ENCODE peak calls at places on chromosomes 7 and 10, in eight cellular contexts. L is colonic mucosa, P is gastrocnemius medialis, T is body of pancreas, M is Peyer's patch, V is fibroblast of lung, K is Karpas-422, I is lung. Y is an unnamed sample. For H3K4me1, the result is how much of the 10 kb centered on the place peaks cover.

GRCh38 chr7:2609001-2609411 is 22.8 kb upstream of the TTYH3 start:
- DNase-seq in T (no peak), V (peak), I (no peak), P (no peak), L (no peak), M (peak), K (no peak), Y (no peak)

GRCh38 chr10:10951675-10952074 is 66.0 kb upstream of the CELF2 start:
- DNase-seq in L (no peak), K (no peak), P (no peak), T (no peak), M (no peak), V (no peak), I (no peak), Y (no peak)

GRCh38 chr10:31622993-31623392 is 304.0 kb downstream of the ZEB1 start:
- DNase-seq in M (no peak), K (no peak), L (no peak), V (peak), T (no peak), I (no peak), P (no peak), Y (no peak)

GRCh38 chr10:123148414-123149161 is 652 bp downstream of the HMX2 start:
- DNase-seq in P (no peak), K (no peak), T (no peak), M (no peak), I (no peak), L (no peak), V (no peak), Y (no peak)

GRCh38 chr10:71627230-71627939 is 92.2 kb downstream of the C10orf105 start:
- DNase-seq in T (no peak), I (no peak), V (no peak), M (no peak), L (no peak), K (no peak), P (no peak), Y (no peak)

GRCh38 chr7:28389504-28390385 is 22.6 kb upstream of the CREB5 start:
- DNase-seq in P (no peak), I (no peak), K (peak), L (no peak), M (no peak), T (no peak), V (peak), Y (no peak)

GRCh38 chr7:92809397-92810241 is 26.8 kb downstream of the CDK6 start:
- DNase-seq in V (peak), L (peak), T (peak), P (peak), K (peak), M (peak), I (peak), Y (peak)

GRCh38 chr10:110706690-110707098 is 62.6 kb downstream of the RBM20 start:
- DNase-seq in K (no peak), P (no peak), V (peak), L (no peak), M (no peak), I (no peak), T (no peak), Y (no peak)

GRCh38 chr7:32045228-32045627 is 25.0 kb downstream of the PDE1C start:
- DNase-seq in T (no peak), K (no peak), M (no peak), I (no peak), L (no peak), V (no peak), P (no peak), Y (no peak)

GRCh38 chr10:5534880-5535856 is 10.4 kb downstream of the CALML3 start:
- DNase-seq in M (no peak), I (no peak), V (peak), T (no peak), P (no peak), L (no peak), K (no peak), Y (no peak)

GRCh38 chr10:98357208-98357836 is 57.7 kb downstream of the PYROXD2 start:
- DNase-seq in T (no peak), K (no peak), I (no peak), P (no peak), V (peak), L (no peak), M (no peak), Y (no peak)

GRCh38 chr10:5396545-5396944 is 8.1 kb downstream of the TUBAL3 start:
- DNase-seq in L (no peak), T (no peak), V (no peak), P (no peak), I (no peak), M (no peak), K (no peak), Y (no peak)

GRCh38 chr7:142992427-142992826 is 30.3 kb upstream of the KEL start:
- DNase-seq in I (no peak), T (no peak), V (no peak), K (no peak), P (no peak), M (no peak), L (no peak), Y (no peak)

GRCh38 chr7:29976673-29977072 is 12.9 kb downstream of the SCRN1 start:
- DNase-seq in T (no peak), V (peak), I (no peak), K (no peak), P (no peak), M (no peak), L (no peak), Y (no peak)

GRCh38 chr10:613217-613616 is 76.3 kb downstream of the DIP2C start:
- DNase-seq in I (peak), T (peak), M (no peak), P (no peak), V (no peak), K (no peak), L (peak), Y (no peak)

GRCh38 chr10:79153753-79154152 is 85.0 kb downstream of the ZMIZ1 start:
- DNase-seq in M (no peak), V (no peak), I (no peak), P (peak), L (no peak), T (peak), K (no peak), Y (peak)

GRCh38 chr7:50404392-50404791 is 45.8 kb downstream of the FIGNL1 start:
- DNase-seq in M (no peak), L (no peak), I (no peak), V (no peak), T (no peak), P (no peak), K (no peak), Y (no peak)

GRCh38 chr10:124744688-124745055 is 494 bp upstream of the FAM53B start:
- DNase-seq in T (no peak), L (no peak), P (no peak), K (no peak), M (no peak), V (peak), I (no peak), Y (no peak)

GRCh38 chr10:117342638-117343037 is 32.6 kb downstream of the PDZD8 start:
- DNase-seq in I (no peak), V (peak), M (no peak), P (no peak), L (no peak), K (no peak), T (no peak), Y (no peak)

GRCh38 chr10:107280293-107280692 is 115.8 kb upstream of the SORCS1 start:
- DNase-seq in L (peak), I (no peak), K (no peak), V (peak), T (no peak), M (no peak), P (no peak), Y (no peak)

GRCh38 chr7:20351901-20352300 is 21.2 kb downstream of the ITGB8 start:
- DNase-seq in I (no peak), P (no peak), V (peak), K (no peak), T (no peak), M (no peak), L (no peak), Y (no peak)

DNA sequence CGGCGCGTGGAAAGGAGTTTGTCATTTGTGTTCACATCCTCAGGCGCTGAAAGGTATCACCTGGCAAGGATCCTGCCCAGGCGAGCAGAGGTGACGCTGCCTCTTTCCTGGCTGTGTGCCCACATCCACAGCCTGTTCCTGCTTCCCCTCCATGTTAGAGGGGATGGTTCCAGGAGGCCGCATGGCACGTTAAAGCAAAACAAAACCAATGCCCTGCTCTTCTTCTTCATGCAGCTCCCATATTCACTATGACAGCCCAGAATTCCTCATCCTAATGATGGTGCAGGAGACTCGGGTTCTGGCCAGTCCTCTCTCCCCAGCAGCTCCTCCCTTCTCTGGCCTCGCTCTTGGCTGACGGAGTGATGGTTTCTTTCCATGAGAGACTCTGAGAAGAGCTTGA is 678.5 kb upstream of the ANKRD30A start:
- DNase-seq in P (no peak), V (no peak), M (no peak), L (no peak), T (peak), K (no peak), I (no peak), Y (peak)
- H3K4me1 ChIP-seq in P (under half), V (under half), M (under half), L (under half), T (under half), K (under half), I (under half), Y (under half)

GRCh38 chr7:151351027-151351426 is 9.4 kb downstream of the NUB1 start:
- DNase-seq in P (no peak), I (no peak), V (no peak), L (peak), M (peak), T (no peak), K (peak), Y (no peak)

GRCh38 chr7:151351967-151352366 is 10.4 kb downstream of the NUB1 start:
- DNase-seq in M (peak), K (peak), L (no peak), P (no peak), V (no peak), I (no peak), T (no peak), Y (no peak)

GRCh38 chr7:151348970-151349369 is 7.4 kb downstream of the NUB1 start:
- DNase-seq in T (no peak), V (no peak), P (no peak), K (peak), I (no peak), L (no peak), M (no peak), Y (no peak)

GRCh38 chr7:151347200-151347599 is 5.6 kb downstream of the NUB1 start:
- DNase-seq in M (no peak), T (no peak), I (no peak), K (no peak), P (no peak), L (no peak), V (no peak), Y (no peak)

DNA sequence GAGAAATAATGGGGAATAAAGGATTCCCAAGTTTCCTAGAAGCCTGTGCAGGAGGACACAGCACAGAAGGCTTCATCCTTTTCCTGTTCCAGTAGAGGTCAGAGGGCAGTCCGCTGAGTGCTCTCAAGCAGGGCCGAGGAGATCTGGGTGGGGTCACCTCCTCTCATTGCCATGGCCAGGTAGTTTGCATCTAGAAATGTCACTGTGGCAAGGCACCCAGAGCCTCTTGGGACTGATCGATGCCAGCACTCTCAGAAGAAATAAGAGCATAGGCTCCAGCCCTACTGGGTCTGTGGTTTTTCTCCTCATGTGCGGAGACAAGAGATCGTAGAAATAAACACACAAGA is 7.9 kb downstream of the NUB1 start:
- DNase-seq in M (peak), L (peak), T (peak), P (no peak), K (peak), V (no peak), I (no peak), Y (no peak)
- H3K27ac ChIP-seq in M (peak), L (peak), T (peak), P (peak), K (peak), V (no peak), I (peak), Y (no peak)

DNA sequence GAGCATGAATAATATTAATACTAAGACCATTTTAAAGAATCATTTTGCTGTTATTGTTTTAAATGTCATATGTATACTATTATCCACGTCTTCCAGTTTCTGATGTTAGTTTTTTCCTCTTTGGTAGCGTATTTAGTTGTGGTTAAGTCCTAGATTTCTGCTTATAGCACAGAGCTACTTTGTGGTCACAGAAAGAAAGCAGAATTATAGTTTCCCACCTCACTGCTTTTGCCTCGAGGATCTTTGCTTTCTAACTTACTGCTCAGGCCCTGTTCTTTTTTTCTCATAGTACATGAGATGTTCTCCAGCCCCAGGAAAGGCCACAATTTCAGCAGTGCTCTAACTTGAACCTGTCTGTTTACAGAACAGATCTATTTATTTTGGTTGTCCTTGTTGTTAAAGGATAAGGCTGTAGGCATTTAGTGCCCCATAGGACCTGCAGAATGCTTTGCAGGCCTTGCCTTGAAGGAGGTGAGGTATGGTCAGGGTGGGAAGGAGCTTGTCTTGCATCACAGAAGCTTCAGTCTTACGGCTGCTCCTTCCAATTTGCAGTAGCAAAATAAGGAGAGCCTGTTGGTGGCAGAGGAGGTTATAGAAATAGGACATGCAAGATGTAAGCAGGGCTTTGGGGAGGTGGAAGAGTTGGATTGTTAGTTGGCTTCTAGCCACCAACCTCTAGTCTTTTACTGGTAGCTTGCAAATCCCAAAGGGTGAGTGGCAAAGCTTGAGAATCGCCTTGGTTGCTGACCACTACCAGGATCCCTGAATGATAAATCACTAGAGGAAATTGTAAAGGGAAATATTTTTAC is 129.1 kb downstream of the LRRC4 start:
- DNase-seq in I (no peak), P (no peak), L (no peak), V (no peak), T (no peak), M (no peak), K (peak), Y (no peak)
- H3K4me1 ChIP-seq in I (under half), P (under half), L (under half), V (under half), T (under half), M (under half), K (half or more), Y (under half)

GRCh38 chr10:102461187-102462054 is 10.1 kb upstream of the C10orf95 start:
- DNase-seq in T (peak), L (peak), K (peak), V (peak), I (peak), P (peak), M (peak), Y (peak)
- H3K27ac ChIP-seq in T (peak), L (no peak), K (no peak), V (no peak), I (no peak), P (peak), M (peak), Y (no peak)

Y was measured in heart right ventricle.